ENCODE peak calls at places on chromosomes 5 and 9, in nine cellular contexts. V, P, Z, R, I, A, F, U and X are unnamed samples.

GRCh38 chr9:134641173-134641985 is at the start of gene COL5A1:
- DNase-seq in Z (peak), P (peak), F (peak), I (peak), V (peak), U (peak), R (peak), A (peak), X (no peak)

GRCh38 chr5:82290005-82290404 is 11.9 kb upstream of the RPS23 start:
- DNase-seq in U (no peak), Z (no peak), F (no peak), I (no peak), A (no peak), R (no peak), P (no peak), V (no peak), X (no peak)

GRCh38 chr9:133461975-133462374 is 2.2 kb downstream of the CACFD1 start:
- DNase-seq in F (no peak), P (no peak), U (no peak), A (no peak), R (no peak), V (no peak), Z (no peak), I (no peak), X (no peak)

GRCh38 chr5:145903113-145903512 is 30.3 kb upstream of the GRXCR2 start:
- DNase-seq in P (no peak), R (no peak), I (no peak), F (no peak), U (no peak), Z (no peak), A (no peak), V (peak), X (no peak)

GRCh38 chr5:31531888-31532710 is at the start of the genes C5orf22 and DROSHA:
- DNase-seq in P (peak), A (peak), U (peak), F (peak), Z (peak), R (peak), V (peak), I (peak), X (peak)

GRCh38 chr9:113361304-113362018 is 12.1 kb downstream of the BSPRY start:
- DNase-seq in P (no peak), R (no peak), F (no peak), U (peak), V (no peak), A (no peak), I (peak), Z (no peak), X (no peak)

GRCh38 chr9:118669986-118670385 is 699.2 kb downstream of the BRINP1 start:
- DNase-seq in A (no peak), V (no peak), R (no peak), U (no peak), I (no peak), Z (no peak), F (no peak), P (no peak), X (no peak)

GRCh38 chr5:157258450-157258849 is 7.5 kb upstream of the CYFIP2 start:
- DNase-seq in V (no peak), R (no peak), U (no peak), F (no peak), A (no peak), P (no peak), I (no peak), Z (no peak), X (no peak)

GRCh38 chr9:112355305-112355953 is 22.0 kb upstream of the PTBP3 start:
- DNase-seq in A (no peak), I (no peak), P (no peak), F (no peak), Z (peak), R (peak), V (no peak), U (no peak), X (no peak)

GRCh38 chr5:122707796-122708195 is 67.1 kb upstream of the SNX2 start:
- DNase-seq in V (peak), R (no peak), U (no peak), A (no peak), I (no peak), F (no peak), P (no peak), Z (no peak), X (no peak)

GRCh38 chr5:9209846-9210547 is 335.9 kb downstream of the SEMA5A start:
- DNase-seq in V (peak), I (no peak), Z (no peak), R (no peak), P (no peak), F (no peak), A (no peak), U (no peak), X (no peak)

GRCh38 chr5:117624226-117624625 is 1049.6 kb upstream of the SEMA6A start:
- DNase-seq in U (no peak), R (no peak), Z (no peak), V (no peak), A (no peak), F (no peak), P (no peak), I (no peak), X (no peak)

GRCh38 chr9:114214181-114214580 is 58.8 kb downstream of the COL27A1 start:
- DNase-seq in P (no peak), F (no peak), U (no peak), V (peak), Z (no peak), R (no peak), A (no peak), I (no peak), X (no peak)

GRCh38 chr5:120516799-120517198 is 52.7 kb downstream of the PRR16 start:
- DNase-seq in P (no peak), Z (no peak), V (peak), U (no peak), F (no peak), A (no peak), R (no peak), I (peak), X (no peak)

GRCh38 chr9:130451509-130452388 is 7.0 kb downstream of the ASS1 start:
- DNase-seq in U (peak), Z (peak), F (no peak), R (peak), A (no peak), P (peak), I (peak), V (peak), X (peak)

GRCh38 chr5:79875230-79875629 is 115.8 kb downstream of the MTX3 start:
- DNase-seq in U (no peak), R (no peak), A (no peak), F (no peak), I (no peak), P (no peak), V (peak), Z (no peak), X (no peak)

GRCh38 chr5:120436996-120437395 is 27.1 kb upstream of the PRR16 start:
- DNase-seq in F (no peak), U (no peak), A (no peak), V (peak), Z (no peak), R (no peak), P (no peak), I (peak), X (no peak)

GRCh38 chr9:88678008-88678407 is 143.0 kb downstream of the NXNL2 start:
- DNase-seq in F (no peak), Z (no peak), U (no peak), V (no peak), P (no peak), A (no peak), I (no peak), R (no peak), X (no peak)

GRCh38 chr9:18442629-18443491 is 31.1 kb upstream of the ADAMTSL1 start:
- DNase-seq in U (peak), R (peak), F (peak), I (peak), P (peak), A (peak), V (peak), Z (peak), X (peak)

GRCh38 chr5:157520911-157521703 is 54.5 kb downstream of the ADAM19 start:
- DNase-seq in P (no peak), V (peak), A (no peak), Z (peak), I (no peak), F (no peak), U (no peak), R (no peak), X (no peak)

GRCh38 chr5:134267366-134268018 is 41.6 kb upstream of the PPP2CA start:
- DNase-seq in U (no peak), V (peak), R (no peak), F (no peak), I (no peak), A (no peak), P (no peak), Z (no peak), X (no peak)

GRCh38 chr9:86322973-86323644 is 31.1 kb downstream of the TUT7 start:
- DNase-seq in F (no peak), R (no peak), A (no peak), P (no peak), V (peak), U (peak), Z (no peak), I (peak), X (no peak)

GRCh38 chr9:79210541-79211243 is 361.1 kb upstream of the TLE4 start:
- DNase-seq in Z (no peak), U (no peak), A (no peak), P (no peak), R (no peak), V (no peak), F (no peak), I (no peak), X (no peak)

GRCh38 chr5:120413706-120414105 is 50.4 kb upstream of the PRR16 start:
- DNase-seq in P (no peak), F (no peak), A (no peak), Z (no peak), I (no peak), U (no peak), R (no peak), V (no peak), X (no peak)

GRCh38 chr5:89954901-89955300 is 454.7 kb downstream of the CETN3 start:
- DNase-seq in F (no peak), Z (no peak), I (no peak), U (no peak), V (no peak), A (no peak), P (no peak), R (no peak), X (no peak)

GRCh38 chr5:78927657-78928282 is 57.3 kb downstream of the ARSB start:
- DNase-seq in F (no peak), U (no peak), V (peak), I (peak), A (no peak), R (no peak), P (peak), Z (no peak), X (no peak)

GRCh38 chr5:172445866-172446265 is 8.5 kb downstream of the SH3PXD2B start:
- DNase-seq in P (no peak), R (no peak), F (no peak), U (no peak), V (no peak), A (no peak), I (no peak), Z (no peak), X (no peak)

GRCh38 chr5:161403996-161404395 is 142.5 kb downstream of the GABRB2 start:
- DNase-seq in R (no peak), U (no peak), I (no peak), Z (no peak), A (no peak), V (no peak), F (no peak), P (no peak), X (no peak)

GRCh38 chr5:37619353-37619752 is 220.5 kb downstream of the GDNF start:
- DNase-seq in I (peak), Z (no peak), A (no peak), V (peak), P (no peak), U (peak), R (no peak), F (no peak), X (no peak)

GRCh38 chr5:44245936-44246335 is 143.3 kb downstream of the FGF10 start:
- DNase-seq in U (no peak), F (no peak), Z (no peak), R (no peak), I (no peak), P (no peak), A (no peak), V (peak), X (no peak)

GRCh38 chr5:75037106-75037505 is 15.3 kb downstream of the GCNT4 start:
- DNase-seq in F (no peak), V (peak), I (peak), Z (peak), A (no peak), U (peak), R (no peak), P (peak), X (peak)

GRCh38 chr5:155087036-155087435 is 73.5 kb downstream of the KIF4B start:
- DNase-seq in V (peak), I (peak), U (no peak), F (no peak), A (no peak), P (no peak), Z (no peak), R (no peak), X (no peak)

GRCh38 chr5:155092318-155092717 is 78.8 kb downstream of the KIF4B start:
- DNase-seq in V (no peak), I (no peak), R (no peak), P (no peak), F (no peak), Z (no peak), U (no peak), A (no peak), X (no peak)

GRCh38 chr5:155094455-155094854 is 80.9 kb downstream of the KIF4B start:
- DNase-seq in A (no peak), F (no peak), V (peak), U (no peak), I (no peak), P (no peak), R (no peak), Z (no peak), X (no peak)

GRCh38 chr5:155089649-155090048 is 76.1 kb downstream of the KIF4B start:
- DNase-seq in Z (no peak), F (no peak), V (peak), I (no peak), U (no peak), P (no peak), A (no peak), R (no peak), X (no peak)

GRCh38 chr5:155091063-155091648 is 77.6 kb downstream of the KIF4B start:
- DNase-seq in P (no peak), A (no peak), R (no peak), F (no peak), Z (no peak), I (no peak), U (no peak), V (no peak), X (no peak)
- H3K27ac ChIP-seq in P (no peak), A (no peak), R (no peak), F (no peak), Z (no peak), I (no peak), U (no peak), V (no peak), X (peak)

DNA sequence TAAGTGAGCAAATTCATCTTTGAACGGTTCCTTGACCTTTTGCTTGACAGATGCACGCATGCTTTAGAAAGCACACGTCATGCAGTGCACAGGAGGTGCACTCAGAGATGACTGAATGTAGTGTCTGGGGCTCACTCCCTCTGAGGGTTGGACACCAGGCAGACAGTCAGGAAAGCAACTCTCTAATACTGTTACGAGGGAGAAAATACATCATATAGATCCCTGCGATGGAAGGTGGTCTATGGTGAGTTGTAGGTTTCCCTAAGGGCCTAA is 16.5 kb upstream of the PHF19 start:
- DNase-seq in A (no peak), I (no peak), F (no peak), R (no peak), U (no peak), Z (no peak), V (peak), P (no peak), X (no peak)
- H3K27ac ChIP-seq in A (peak), I (no peak), F (no peak), R (peak), U (peak), Z (peak), V (no peak), P (no peak), X (no peak)

GRCh38 chr5:51664491-51665294 is 281.4 kb downstream of the ISL1 start:
- DNase-seq in F (no peak), V (no peak), I (no peak), U (no peak), Z (no peak), A (no peak), R (no peak), P (no peak), X (no peak)
- H3K27ac ChIP-seq in F (no peak), V (no peak), I (no peak), U (no peak), Z (no peak), A (no peak), R (no peak), P (no peak), X (no peak)

DNA sequence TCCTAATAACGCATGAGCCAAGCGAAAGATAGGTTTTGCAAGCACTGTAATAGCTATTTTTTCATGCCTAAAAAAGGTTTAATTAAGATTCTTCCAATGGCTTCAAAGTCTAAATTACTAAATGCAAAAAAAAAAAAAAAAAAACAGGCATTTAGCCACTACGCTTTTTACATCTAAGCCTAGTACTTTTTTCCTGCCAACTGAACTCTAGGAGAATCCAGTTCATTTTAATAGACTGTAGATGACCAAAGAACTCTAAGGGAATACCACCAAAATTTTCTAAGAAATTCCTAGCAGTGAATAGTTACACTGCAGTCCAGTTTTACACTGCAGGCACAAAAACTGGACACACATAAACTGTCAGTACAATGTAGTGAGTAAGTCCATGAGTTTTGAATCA is 9.8 kb downstream of the DIAPH1 start:
- DNase-seq in F (no peak), A (no peak), V (no peak), P (no peak), U (no peak), R (no peak), I (no peak), Z (no peak), X (no peak)
- H3K27ac ChIP-seq in F (no peak), A (peak), V (no peak), P (peak), U (no peak), R (peak), I (no peak), Z (peak), X (no peak)

DNA sequence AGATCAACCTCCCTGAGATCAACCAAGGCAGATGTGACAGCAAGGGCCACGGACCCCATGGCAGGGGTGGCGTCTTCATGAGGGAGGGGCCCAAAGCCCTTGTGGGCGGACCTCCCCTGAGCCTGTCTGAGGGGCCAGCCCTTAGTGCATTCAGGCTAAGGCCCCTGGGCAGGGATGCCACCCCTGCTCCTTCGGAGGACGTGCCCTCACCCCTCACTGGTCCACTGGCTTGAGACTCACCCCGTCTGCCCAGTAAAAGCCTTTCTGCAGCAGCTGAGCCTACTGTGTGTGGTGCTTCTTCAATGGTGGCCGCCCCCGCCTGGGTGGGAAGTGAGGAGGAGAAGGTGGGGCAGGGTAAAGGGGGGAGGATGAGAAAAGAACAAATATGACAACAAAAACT is 8.3 kb downstream of the GPX3 start:
- DNase-seq in U (no peak), I (no peak), A (no peak), F (no peak), R (no peak), Z (no peak), P (no peak), V (no peak), X (no peak)
- H3K27ac ChIP-seq in U (no peak), I (no peak), A (no peak), F (no peak), R (peak), Z (peak), P (no peak), V (no peak), X (no peak)

DNA sequence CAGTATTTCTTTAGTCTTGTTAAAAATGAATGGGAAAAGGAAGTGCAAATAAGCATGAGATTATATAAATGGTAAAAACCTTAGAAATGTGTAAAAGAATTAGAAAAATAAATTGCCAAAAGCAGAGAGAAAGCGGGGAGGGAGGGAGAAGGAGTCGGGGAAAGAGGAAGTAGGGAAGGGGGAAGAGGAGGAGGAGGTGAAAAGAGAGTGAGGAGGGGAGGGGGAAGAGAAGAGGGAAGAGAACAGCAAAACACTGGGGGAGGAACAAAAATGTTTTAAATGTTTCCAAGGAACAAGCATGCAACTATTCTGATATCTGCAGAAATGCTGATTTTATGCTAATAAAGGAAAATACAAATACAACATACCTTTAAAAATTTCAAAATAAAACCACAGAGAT is 317.5 kb downstream of the PIK3R1 start:
- DNase-seq in R (no peak), A (no peak), U (no peak), V (no peak), F (no peak), P (no peak), Z (no peak), I (no peak), X (no peak)
- H3K27ac ChIP-seq in R (no peak), A (no peak), U (no peak), V (no peak), F (peak), P (no peak), Z (no peak), I (no peak), X (no peak)

DNA sequence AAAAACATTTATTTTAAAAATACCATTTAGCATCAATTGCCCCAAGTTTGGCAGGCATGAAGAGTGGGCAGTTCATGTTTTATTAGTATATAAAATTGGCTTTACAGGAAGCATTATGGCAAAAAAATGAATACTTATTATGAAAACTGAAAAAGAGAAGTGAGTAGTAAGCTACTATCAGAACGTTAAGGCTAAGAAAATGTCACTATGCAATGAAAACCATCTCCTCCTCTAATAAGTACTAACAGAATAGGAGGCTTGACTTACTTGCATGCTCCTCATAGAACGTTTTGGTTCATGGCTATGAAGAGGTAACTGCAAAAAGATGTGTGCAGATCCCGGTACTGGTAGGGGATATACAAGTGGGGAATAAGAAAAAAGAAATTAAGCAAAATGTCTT is 23.6 kb downstream of the TICAM2 start:
- DNase-seq in Z (no peak), F (no peak), V (no peak), I (no peak), R (no peak), P (no peak), U (no peak), A (no peak), X (no peak)
- H3K27ac ChIP-seq in Z (no peak), F (no peak), V (no peak), I (no peak), R (no peak), P (no peak), U (no peak), A (no peak), X (no peak)

GRCh38 chr5:20245432-20245974 is 257.5 kb upstream of the CDH18 start:
- DNase-seq in Z (no peak), V (no peak), U (no peak), I (no peak), P (no peak), R (no peak), A (no peak), F (no peak), X (no peak)

DNA sequence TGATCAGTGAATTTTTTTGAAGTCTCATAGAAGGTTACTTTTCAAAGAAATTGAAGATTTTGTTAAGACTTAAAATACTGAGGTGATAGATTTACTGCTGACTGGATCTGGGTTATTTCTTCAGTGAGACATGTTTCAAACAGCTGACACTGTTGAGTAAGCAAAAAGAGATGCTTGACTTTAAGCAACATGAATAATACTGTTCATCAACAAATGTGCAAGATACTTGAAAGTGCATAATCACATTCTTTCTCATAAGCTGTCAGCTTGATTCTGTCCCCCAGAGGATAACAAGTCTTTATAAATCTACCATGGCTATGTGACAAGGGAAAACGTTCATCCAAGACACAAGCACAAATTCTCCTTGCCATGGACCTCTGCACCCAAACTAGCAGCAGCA is 260.1 kb upstream of the CDH18 start:
- DNase-seq in Z (no peak), P (no peak), A (no peak), U (no peak), I (no peak), R (no peak), V (no peak), F (no peak), X (no peak)
- H3K27ac ChIP-seq in Z (no peak), P (no peak), A (no peak), U (no peak), I (no peak), R (no peak), V (no peak), F (no peak), X (no peak)